ENCODE peak calls at places on chromosomes 5 and 9, in five cellular contexts. D is neural progenitor cell, L is Peyer's patch, R is stomach, F is K562. B is an unnamed sample. For H3K4me1 and H3K36me3, the result is how much of the 10 kb centered on the place peaks cover.

GRCh38 chr9:128136816-128137793 is 9.6 kb upstream of the PTGES2 start:
- DNase-seq in D (no peak), L (no peak), R (no peak), F (peak), B (no peak)

GRCh38 chr9:119052339-119053030 is 316.8 kb downstream of the BRINP1 start:
- DNase-seq in D (no peak), L (no peak), R (no peak), F (no peak), B (no peak)

GRCh38 chr5:149358294-149358651 is 427 bp downstream of the PCYOX1L start:
- DNase-seq in D (no peak), L (peak), R (peak), F (peak), B (peak)

GRCh38 chr9:106174331-106174730 is 480.0 kb downstream of the TMEM38B start:
- DNase-seq in D (no peak), L (no peak), R (no peak), F (no peak), B (no peak)

GRCh38 chr5:122313001-122313402 is 965 bp downstream of the SNCAIP start:
- DNase-seq in D (peak), L (no peak), R (no peak), F (no peak), B (peak)

GRCh38 chr5:118956727-118957126 is 31.6 kb downstream of the DTWD2 start:
- DNase-seq in D (no peak), L (no peak), R (no peak), F (peak), B (peak)

GRCh38 chr5:85278193-85278592 is 893.5 kb upstream of the EDIL3 start:
- DNase-seq in D (no peak), L (no peak), R (no peak), F (no peak), B (no peak)

GRCh38 chr9:3244963-3245653 is 280.7 kb downstream of the RFX3 start:
- DNase-seq in D (no peak), L (no peak), R (no peak), F (no peak), B (no peak)

GRCh38 chr9:117458066-117458465 is 43.2 kb upstream of the ASTN2 start:
- DNase-seq in D (no peak), L (no peak), R (no peak), F (no peak), B (no peak)

GRCh38 chr5:50440651-50441478 is at the start of gene EMB:
- DNase-seq in D (peak), L (peak), R (peak), F (no peak), B (peak)

GRCh38 chr5:36494756-36495637 is 111.4 kb upstream of the SLC1A3 start:
- DNase-seq in D (no peak), L (no peak), R (no peak), F (no peak), B (no peak)

GRCh38 chr5:67206381-67207328 is 10.1 kb upstream of the CD180 start:
- DNase-seq in D (no peak), L (peak), R (peak), F (peak), B (no peak)

GRCh38 chr9:17556935-17557334 is 21.9 kb upstream of the SH3GL2 start:
- DNase-seq in D (peak), L (no peak), R (no peak), F (no peak), B (no peak)

GRCh38 chr5:98773214-98773463 is 324 bp upstream of the RGMB start:
- DNase-seq in D (no peak), L (no peak), R (no peak), F (no peak), B (no peak)

GRCh38 chr5:96876292-96876850 is at the start of gene ERAP2:
- DNase-seq in D (no peak), L (no peak), R (no peak), F (peak), B (peak)

GRCh38 chr9:109916316-109916715 is 136.3 kb downstream of the PALM2AKAP2 start:
- DNase-seq in D (no peak), L (no peak), R (no peak), F (no peak), B (no peak)

GRCh38 chr9:126637002-126637849 is 23.5 kb downstream of the LMX1B start:
- DNase-seq in D (no peak), L (no peak), R (no peak), F (no peak), B (no peak)

GRCh38 chr5:79020861-79021561 is 35.9 kb upstream of the ARSB start:
- DNase-seq in D (peak), L (no peak), R (peak), F (peak), B (peak)

GRCh38 chr5:58459860-58460726 is at the start of gene PLK2:
- DNase-seq in D (peak), L (peak), R (peak), F (no peak), B (peak)
- H3K4me1 ChIP-seq in D (under half), L (under half), R (under half), F (under half), B (under half)

DNA sequence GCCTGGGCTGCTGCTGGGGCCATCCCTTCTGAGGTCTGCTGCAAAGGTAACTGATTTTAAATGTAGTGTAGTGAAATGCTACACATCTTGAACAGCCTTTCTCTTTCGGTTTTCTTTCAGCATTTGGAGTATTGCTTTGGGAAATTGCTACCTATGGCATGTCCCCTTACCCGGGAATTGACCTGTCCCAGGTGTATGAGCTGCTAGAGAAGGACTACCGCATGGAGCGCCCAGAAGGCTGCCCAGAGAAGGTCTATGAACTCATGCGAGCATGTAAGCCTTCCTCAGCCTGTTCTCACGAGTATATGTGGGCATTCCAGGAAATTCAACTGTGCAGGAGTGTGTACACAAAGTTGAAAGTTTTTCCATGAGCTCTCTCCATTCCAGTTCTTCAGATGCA is 18.3 kb downstream of the QRFP start:
- DNase-seq in D (no peak), L (no peak), R (no peak), F (no peak), B (no peak)
- H3K36me3 ChIP-seq in D (under half), L (half or more), R (half or more), F (half or more), B (under half)

DNA sequence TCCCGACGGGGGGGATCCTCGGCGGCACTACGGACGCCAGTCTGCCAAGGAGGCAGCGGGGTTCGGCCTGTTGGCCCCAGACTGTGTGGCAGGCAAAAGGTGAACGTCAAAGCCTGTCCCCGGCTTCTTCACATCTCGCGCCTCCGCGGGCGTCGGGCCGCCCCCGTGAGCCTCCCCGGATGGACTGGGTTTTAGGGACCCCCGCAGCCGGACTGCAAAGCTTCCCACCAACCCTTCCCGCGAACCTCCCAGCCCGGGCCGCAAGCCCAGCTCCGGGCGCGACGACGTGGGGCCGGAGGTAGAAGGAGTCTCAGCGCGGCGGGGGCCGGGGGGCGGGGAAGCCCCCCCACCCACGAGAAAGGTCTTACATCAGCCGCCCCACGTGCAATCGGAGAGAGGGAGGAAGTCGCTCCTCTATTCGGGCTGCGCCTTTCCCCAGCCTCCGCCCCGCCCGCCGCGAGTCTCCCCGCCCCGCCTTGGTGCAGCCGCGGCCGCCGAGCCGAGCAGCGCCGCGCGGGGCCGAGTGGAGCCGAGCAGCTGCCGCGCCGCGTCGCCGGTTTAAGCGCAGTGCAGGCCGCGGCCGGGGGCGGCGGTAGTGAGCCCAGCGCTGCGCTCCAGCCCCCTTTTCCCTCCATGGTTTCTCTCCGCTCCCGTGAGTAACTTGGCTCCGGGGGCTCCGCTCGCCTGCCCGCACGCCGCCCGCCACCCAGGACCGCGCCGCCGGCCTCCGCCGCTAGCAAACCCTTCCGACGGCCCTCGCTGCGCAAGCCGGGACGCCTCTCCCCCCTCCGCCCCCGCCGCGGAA is at the start of gene ANP32B:
- DNase-seq in D (peak), L (peak), R (peak), F (peak), B (peak)
- H3K4me1 ChIP-seq in D (under half), L (under half), R (half or more), F (under half), B (under half)

GRCh38 chr5:61398440-61398839 is 66.4 kb downstream of the ZSWIM6 start:
- DNase-seq in D (no peak), L (no peak), R (no peak), F (no peak), B (no peak)
- H3K36me3 ChIP-seq in D (under half), L (under half), R (under half), F (under half), B (under half)

DNA sequence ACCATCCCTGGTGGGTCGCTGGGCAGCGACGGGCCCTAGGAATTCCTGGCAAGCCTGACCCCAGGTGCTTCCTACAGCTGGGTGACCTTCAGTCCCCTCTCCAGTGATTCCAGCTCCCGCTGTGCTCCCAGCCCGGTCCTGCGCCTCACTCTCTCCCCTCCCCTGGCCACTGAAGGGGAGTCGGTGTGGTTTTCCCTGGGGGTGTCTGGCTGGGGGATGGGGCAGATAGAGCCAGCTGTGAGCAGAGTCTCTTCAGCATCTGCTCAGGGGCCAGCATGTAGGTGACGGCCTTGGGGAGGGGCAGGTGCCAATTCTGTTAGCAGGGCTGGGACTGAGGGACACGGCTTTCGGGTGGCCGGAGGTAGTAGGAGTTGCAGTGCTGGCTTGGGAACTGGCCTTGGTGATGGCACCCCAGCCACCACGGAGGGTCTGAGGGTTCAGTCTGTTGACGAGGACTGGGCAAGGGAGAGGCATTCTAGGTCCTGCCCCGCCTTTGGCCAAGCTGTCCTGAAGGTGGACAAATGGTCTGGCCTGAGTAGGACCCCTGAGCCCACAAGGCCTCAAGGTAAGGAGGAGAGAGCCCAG is 3.2 kb downstream of the GPSM1 start:
- DNase-seq in D (no peak), L (no peak), R (no peak), F (no peak), B (no peak)
- H3K4me1 ChIP-seq in D (under half), L (under half), R (under half), F (half or more), B (under half)

GRCh38 chr5:131659290-131659689 is 24.3 kb upstream of the RAPGEF6 start:
- DNase-seq in D (no peak), L (no peak), R (no peak), F (no peak), B (no peak)
- H3K36me3 ChIP-seq in D (under half), L (under half), R (under half), F (half or more), B (under half)

DNA sequence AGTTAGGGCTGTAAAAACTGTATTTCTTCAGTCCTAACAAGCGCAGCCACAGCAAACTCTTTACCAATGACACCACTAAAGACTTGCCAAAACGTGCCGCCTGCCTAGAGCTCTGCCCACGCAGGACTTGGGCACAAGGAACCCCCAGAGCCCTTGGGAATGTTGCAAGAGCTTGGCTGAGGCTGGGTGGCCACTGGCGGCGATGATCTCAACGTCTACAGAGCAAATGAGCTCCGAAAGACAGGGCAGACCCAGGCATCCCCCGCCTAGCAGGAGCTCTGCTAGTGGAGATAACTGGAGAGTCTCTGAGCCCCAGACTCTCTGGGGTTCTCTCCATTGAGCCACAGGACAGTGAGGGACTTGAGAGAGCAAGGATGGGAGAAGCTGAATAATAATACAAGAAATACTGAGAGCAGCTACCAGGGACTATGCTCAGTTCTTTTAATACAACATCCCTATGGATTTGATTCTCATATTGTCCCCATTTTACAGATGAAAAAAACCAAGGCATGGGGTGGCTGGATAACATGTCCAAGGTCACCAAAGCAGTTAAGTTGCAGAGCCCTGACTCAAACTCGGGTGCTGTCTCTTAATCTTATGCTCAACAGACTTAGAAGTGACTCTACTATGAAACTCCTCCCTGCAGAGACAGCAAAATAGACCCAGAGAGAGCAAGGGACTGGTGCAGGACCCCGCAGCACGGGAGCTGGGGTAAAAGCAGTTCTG is 32.5 kb downstream of the SHB start:
- DNase-seq in D (no peak), L (no peak), R (no peak), F (peak), B (no peak)
- H3K4me1 ChIP-seq in D (under half), L (under half), R (half or more), F (half or more), B (under half)

GRCh38 chr9:438066-438465 is 223.4 kb downstream of the DOCK8 start:
- DNase-seq in D (no peak), L (no peak), R (no peak), F (no peak), B (no peak)
- H3K36me3 ChIP-seq in D (under half), L (under half), R (under half), F (half or more), B (under half)